ENCODE peak calls at places on chromosomes 13 and 19, in ten cellular contexts. I is NCI-H1417; D is fibroblast of pulmonary artery; W is stimulated activated CD4-positive, alpha-beta T cell treated with anti-CD3 and anti-CD28 coated beads, Interleukin-15, amount 100 ng/mL, for 24 hours; F is Right ventricle myocardium superior; Q is NCI-H774; A is A172; L is activated CD8-positive, alpha-beta T cell treated with anti-CD3 and anti-CD28 coated beads for 36 hours; N is stimulated activated naive B cell treated with anti-CD40 and anti-IgM and Interleukin-4, amounts not matched to agents 10 μg/mL and 1 μg/mL and 100 μg/mL, for 72 hours; C is hypothalamus. J is an unnamed sample.

GRCh38 chr13:101979825-101980224 is 422.0 kb downstream of the FGF14 start:
- DNase-seq in F (no peak), N (no peak), C (no peak), A (no peak), Q (peak), D (no peak), W (no peak), I (peak), L (no peak), J (no peak)

GRCh38 chr19:41339936-41340335 is 13.8 kb downstream of the TGFB1 start:
- DNase-seq in W (no peak), I (no peak), D (peak), F (no peak), Q (no peak), A (peak), C (no peak), L (no peak), N (no peak), J (no peak)

GRCh38 chr19:30791116-30791515 is 418.9 kb downstream of the ZNF536 start:
- DNase-seq in L (no peak), W (no peak), I (no peak), F (no peak), A (no peak), D (no peak), C (no peak), Q (no peak), N (no peak), J (peak)

GRCh38 chr19:41914906-41915247 is 13.4 kb downstream of the ERFL start:
- DNase-seq in Q (no peak), C (no peak), I (no peak), F (no peak), D (no peak), A (no peak), N (no peak), L (no peak), W (no peak), J (no peak)

GRCh38 chr13:28579334-28579733 is 79.6 kb upstream of the POMP start:
- DNase-seq in A (no peak), W (no peak), D (no peak), I (no peak), Q (no peak), C (no peak), L (no peak), F (no peak), N (no peak), J (peak)

GRCh38 chr13:28611654-28612131 is 47.2 kb upstream of the POMP start:
- DNase-seq in W (peak), N (no peak), I (no peak), F (no peak), A (peak), C (no peak), Q (no peak), L (peak), D (peak), J (peak)

GRCh38 chr13:24661713-24662112 is 18.5 kb upstream of the ATP12A start:
- DNase-seq in C (no peak), Q (no peak), A (no peak), D (no peak), N (no peak), W (no peak), F (no peak), L (no peak), I (no peak), J (no peak)

GRCh38 chr13:102944821-102945220 is 99.0 kb downstream of the ERCC5 start:
- DNase-seq in A (no peak), L (no peak), Q (no peak), D (no peak), F (no peak), C (no peak), N (no peak), I (no peak), W (no peak), J (no peak)

GRCh38 chr13:46831588-46832194 is 34.7 kb upstream of the ESD start:
- DNase-seq in A (peak), F (no peak), Q (no peak), L (peak), I (peak), W (peak), D (peak), N (peak), C (peak), J (peak)

GRCh38 chr13:101626925-101627555 is 174.6 kb downstream of the ITGBL1 start:
- DNase-seq in Q (no peak), L (peak), A (peak), W (peak), C (no peak), N (no peak), D (no peak), I (no peak), F (no peak), J (no peak)

GRCh38 chr13:75836441-75836840 is 200.3 kb downstream of the LMO7 start:
- DNase-seq in D (no peak), Q (peak), I (no peak), L (no peak), F (no peak), A (no peak), N (no peak), C (no peak), W (no peak), J (no peak)

GRCh38 chr19:13864513-13865242 is 12.3 kb upstream of the NANOS3 start:
- DNase-seq in N (no peak), W (no peak), C (no peak), L (peak), F (no peak), D (no peak), I (peak), Q (no peak), A (no peak), J (no peak)

GRCh38 chr19:4870025-4870700 is 2.7 kb upstream of the PLIN3 start:
- DNase-seq in N (peak), I (no peak), A (peak), C (no peak), Q (no peak), F (peak), L (peak), W (peak), D (peak), J (peak)

GRCh38 chr13:109410868-109411267 is 375.5 kb downstream of the IRS2 start:
- DNase-seq in A (no peak), D (no peak), F (no peak), W (no peak), N (no peak), Q (no peak), I (no peak), C (no peak), L (no peak), J (no peak)

GRCh38 chr19:45137179-45137761 is 23.5 kb downstream of the NKPD1 start:
- DNase-seq in N (peak), I (peak), C (no peak), D (no peak), A (no peak), Q (no peak), L (no peak), W (no peak), F (peak), J (no peak)

GRCh38 chr13:72255908-72256307 is 388.9 kb upstream of the DACH1 start:
- DNase-seq in C (no peak), A (peak), F (no peak), D (peak), I (peak), L (peak), W (no peak), N (no peak), Q (no peak), J (peak)

GRCh38 chr19:1469200-1469935 is 9.6 kb downstream of the C19orf25 start:
- DNase-seq in Q (no peak), C (no peak), D (no peak), I (no peak), N (no peak), F (no peak), A (no peak), L (peak), W (peak), J (no peak)

GRCh38 chr19:45305007-45305406 is 17.7 kb downstream of the CKM start:
- DNase-seq in I (no peak), C (no peak), D (no peak), F (no peak), N (no peak), L (no peak), W (no peak), A (no peak), Q (no peak), J (no peak)

GRCh38 chr13:40476175-40476958 is 190.1 kb downstream of the FOXO1 start:
- DNase-seq in I (no peak), F (no peak), A (peak), C (no peak), L (no peak), N (no peak), Q (no peak), W (no peak), D (peak), J (no peak)

GRCh38 chr13:29859971-29860370 is 9.6 kb upstream of the UBL3 start:
- DNase-seq in D (peak), L (no peak), N (no peak), C (no peak), Q (no peak), F (no peak), I (no peak), A (no peak), W (no peak), J (no peak)

GRCh38 chr13:108915095-108915633 is 285.8 kb downstream of the MYO16 start:
- DNase-seq in I (no peak), D (peak), L (peak), A (peak), N (no peak), Q (peak), W (no peak), C (no peak), F (no peak), J (no peak)

GRCh38 chr13:93290503-93290902 is 63.9 kb downstream of the GPC6 start:
- DNase-seq in C (no peak), F (no peak), A (peak), W (no peak), Q (no peak), N (no peak), L (no peak), I (no peak), D (peak), J (no peak)

GRCh38 chr19:54517483-54517882 is 14.9 kb downstream of the LAIR2 start:
- DNase-seq in W (peak), F (peak), C (no peak), L (peak), N (peak), D (peak), Q (no peak), A (peak), I (no peak), J (peak)

GRCh38 chr19:16066611-16067104 is 9.6 kb upstream of the TPM4 start:
- DNase-seq in D (peak), F (no peak), C (no peak), N (no peak), L (peak), A (peak), W (peak), I (no peak), Q (no peak), J (peak)

GRCh38 chr19:33446918-33447293 is 73.4 kb downstream of the CEBPG start:
- DNase-seq in D (no peak), C (no peak), I (no peak), F (no peak), Q (no peak), A (no peak), N (no peak), W (no peak), L (no peak), J (no peak)

GRCh38 chr13:97233499-97233898 is 11.4 kb downstream of the MBNL2 start:
- DNase-seq in L (no peak), Q (no peak), W (no peak), N (no peak), F (no peak), C (no peak), A (no peak), I (no peak), D (no peak), J (peak)

GRCh38 chr19:37466277-37466797 is 907 bp downstream of the ZNF569 start:
- DNase-seq in W (no peak), N (no peak), D (peak), F (no peak), C (no peak), Q (no peak), L (no peak), A (no peak), I (no peak), J (peak)

GRCh38 chr19:18776288-18776594 is 14.9 kb downstream of the COMP start:
- DNase-seq in F (no peak), Q (no peak), L (no peak), I (no peak), A (peak), C (no peak), W (no peak), N (no peak), D (peak), J (no peak)

GRCh38 chr19:1133471-1133929 is 29.7 kb downstream of the GPX4 start:
- DNase-seq in Q (no peak), A (no peak), N (peak), W (peak), D (no peak), F (peak), C (no peak), L (peak), I (no peak), J (peak)

GRCh38 chr19:3374369-3375112 is 8.2 kb downstream of the NFIC start:
- DNase-seq in Q (no peak), C (no peak), F (peak), N (no peak), L (no peak), A (peak), I (no peak), W (no peak), D (no peak), J (no peak)

GRCh38 chr13:84870190-84870589 is 929.0 kb downstream of the SLITRK6 start:
- DNase-seq in W (no peak), D (no peak), L (peak), Q (no peak), I (no peak), N (no peak), F (no peak), C (no peak), A (peak), J (peak)

GRCh38 chr13:39037410-39037879 is 444 bp downstream of the PROSER1 start:
- DNase-seq in A (peak), I (no peak), F (no peak), L (no peak), N (peak), C (no peak), Q (no peak), D (no peak), W (no peak), J (no peak)

J was measured in ELF-1.